ENCODE peak calls at places on chromosomes 7 and 10, in four cellular contexts. One of them, this sample, is unnamed.

GRCh38 chr10:88693392-88694020 is 12.5 kb upstream of the LIPK start:
- DNase-seq in HepG2: no peak
- DNase-seq in GM12878: no peak
- DNase-seq in K562: no peak
- DNase-seq in this sample: no peak

GRCh38 chr10:1939016-1939415 is 201.7 kb upstream of the ADARB2 start:
- DNase-seq in HepG2: no peak
- DNase-seq in GM12878: no peak
- DNase-seq in K562: no peak
- DNase-seq in this sample: no peak

GRCh38 chr10:79459243-79459642 is 13.8 kb upstream of the ZCCHC24 start:
- DNase-seq in HepG2: no peak
- DNase-seq in GM12878: no peak
- DNase-seq in K562: no peak
- DNase-seq in this sample: no peak

GRCh38 chr7:45923290-45923689 is 2.2 kb upstream of the IGFBP3 start:
- DNase-seq in HepG2: peak
- DNase-seq in GM12878: no peak
- DNase-seq in K562: peak
- DNase-seq in this sample: peak

GRCh38 chr7:94064541-94065191 is 60.5 kb upstream of the BET1 start:
- DNase-seq in HepG2: no peak
- DNase-seq in GM12878: no peak
- DNase-seq in K562: peak
- DNase-seq in this sample: no peak

GRCh38 chr7:40899651-40900507 is 765.1 kb downstream of the SUGCT start:
- DNase-seq in HepG2: no peak
- DNase-seq in GM12878: no peak
- DNase-seq in K562: no peak
- DNase-seq in this sample: no peak

GRCh38 chr7:74006451-74007259 is 21.3 kb upstream of the ELN start:
- DNase-seq in HepG2: no peak
- DNase-seq in GM12878: no peak
- DNase-seq in K562: no peak
- DNase-seq in this sample: no peak

GRCh38 chr10:71860243-71861029 is 9.4 kb upstream of the PSAP start:
- DNase-seq in HepG2: peak
- DNase-seq in GM12878: no peak
- DNase-seq in K562: peak
- DNase-seq in this sample: peak

GRCh38 chr10:20674870-20675385 is 222.2 kb downstream of the NEBL start:
- DNase-seq in HepG2: no peak
- DNase-seq in GM12878: no peak
- DNase-seq in K562: no peak
- DNase-seq in this sample: no peak

GRCh38 chr10:115653473-115653872 is 560.3 kb downstream of the ATRNL1 start:
- DNase-seq in HepG2: peak
- DNase-seq in GM12878: no peak
- DNase-seq in K562: no peak
- DNase-seq in this sample: no peak

GRCh38 chr10:133150656-133151055 is 9.4 kb upstream of the KNDC1 start:
- DNase-seq in HepG2: no peak
- DNase-seq in GM12878: no peak
- DNase-seq in K562: no peak
- DNase-seq in this sample: no peak

GRCh38 chr10:30527623-30528426 is 93.8 kb downstream of the MAP3K8 start:
- DNase-seq in HepG2: peak
- DNase-seq in GM12878: no peak
- DNase-seq in K562: peak
- DNase-seq in this sample: no peak
- TF ChIP-seq SP1 in HepG2: no peak
- TF ChIP-seq SP1 in GM12878: no peak
- TF ChIP-seq SP1 in K562: no peak
- TF ChIP-seq SP1 in this sample: no peak

GRCh38 chr10:117503170-117503885 is 39.2 kb upstream of the EMX2 start:
- DNase-seq in HepG2: no peak
- DNase-seq in GM12878: no peak
- DNase-seq in K562: no peak
- DNase-seq in this sample: no peak
- TF ChIP-seq FOXM1 in HepG2: no peak
- TF ChIP-seq FOXM1 in GM12878: no peak
- TF ChIP-seq FOXM1 in K562: no peak
- TF ChIP-seq FOXM1 in this sample: no peak

DNA sequence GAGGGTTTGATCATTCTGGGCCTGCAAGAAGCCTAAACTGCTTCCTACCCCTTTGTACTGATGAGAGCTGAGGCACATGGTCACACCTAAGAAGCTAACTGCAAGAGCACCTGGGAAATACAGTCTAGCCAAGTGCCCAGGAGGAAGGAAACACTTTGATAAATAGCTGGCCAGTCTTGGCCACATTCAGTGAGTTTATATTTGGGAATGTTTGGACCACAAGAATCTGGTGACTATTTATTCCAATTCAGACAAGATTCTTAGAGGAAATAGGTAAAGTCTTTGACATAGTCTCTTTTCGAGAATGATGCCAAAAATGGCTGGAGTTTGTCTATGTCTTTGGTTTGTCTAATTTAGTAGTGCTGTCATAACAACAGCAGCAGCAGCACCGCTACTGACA is 213.6 kb downstream of the KIF20B start:
- DNase-seq in HepG2: no peak
- DNase-seq in GM12878: no peak
- DNase-seq in K562: no peak
- DNase-seq in this sample: no peak
- TF ChIP-seq BHLHE40 in HepG2: no peak
- TF ChIP-seq BHLHE40 in GM12878: no peak
- TF ChIP-seq BHLHE40 in K562: no peak
- TF ChIP-seq BHLHE40 in this sample: no peak

GRCh38 chr10:12067336-12067735 is 1.4 kb upstream of the DHTKD1 start:
- DNase-seq in HepG2: no peak
- DNase-seq in GM12878: no peak
- DNase-seq in K562: no peak
- DNase-seq in this sample: no peak
- TF ChIP-seq SP1 in HepG2: no peak
- TF ChIP-seq SP1 in GM12878: no peak
- TF ChIP-seq SP1 in K562: no peak
- TF ChIP-seq SP1 in this sample: no peak

DNA sequence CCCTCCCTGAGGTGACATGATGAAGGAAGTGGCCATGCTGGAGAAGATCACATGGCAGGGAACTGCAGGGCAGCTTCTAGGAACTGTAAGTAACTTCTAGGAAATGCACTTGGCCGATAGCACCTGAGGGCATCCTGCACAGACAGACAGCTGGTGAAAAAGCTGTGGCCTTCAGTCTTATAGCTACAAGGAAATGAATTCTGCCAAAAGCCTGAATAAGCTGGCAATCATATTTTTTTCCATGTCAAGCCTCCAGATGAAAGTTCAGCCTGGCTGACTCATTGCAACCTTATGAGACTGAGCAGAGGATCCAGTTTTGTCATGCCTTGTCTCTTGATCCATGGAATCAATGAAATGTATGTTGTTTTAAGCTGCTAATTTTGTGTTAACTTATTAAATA is 91.1 kb upstream of the CACNA2D1 start:
- DNase-seq in HepG2: no peak
- DNase-seq in GM12878: no peak
- DNase-seq in K562: no peak
- DNase-seq in this sample: no peak
- TF ChIP-seq FOXM1 in HepG2: no peak
- TF ChIP-seq FOXM1 in GM12878: no peak
- TF ChIP-seq FOXM1 in K562: no peak
- TF ChIP-seq FOXM1 in this sample: no peak